ENCODE peak calls at places on chromosomes 11 and 22, in five cellular contexts. Q, Y, T, J and K are unnamed samples. For H3K4me1, the result is how much of the 10 kb centered on the place peaks cover.

GRCh38 chr22:30208631-30209603 is 37.6 kb downstream of the LIF start:
- DNase-seq in Q (peak), Y (peak), T (peak), J (peak), K (no peak)

GRCh38 chr22:39511226-39511625 is 9.1 kb upstream of the ATF4 start:
- DNase-seq in Q (no peak), Y (no peak), T (no peak), J (peak), K (no peak)

GRCh38 chr11:71267807-71268421 is 15.5 kb upstream of the SHANK2 start:
- DNase-seq in Q (no peak), Y (peak), T (no peak), J (peak), K (no peak)

GRCh38 chr22:41976070-41976901 is 7.0 kb downstream of the SEPTIN3 start:
- DNase-seq in Q (no peak), Y (no peak), T (peak), J (no peak), K (peak)

GRCh38 chr11:60777572-60777971 is 7.6 kb upstream of the MS4A10 start:
- DNase-seq in Q (peak), Y (no peak), T (no peak), J (peak), K (no peak)

GRCh38 chr11:24588075-24588474 is 91.2 kb downstream of the LUZP2 start:
- DNase-seq in Q (no peak), Y (no peak), T (no peak), J (no peak), K (no peak)

GRCh38 chr22:46758867-46759290 is 3.6 kb upstream of the TBC1D22A start:
- DNase-seq in Q (no peak), Y (no peak), T (no peak), J (peak), K (peak)

GRCh38 chr11:125871391-125872137 is 15.9 kb upstream of the HYLS1 start:
- DNase-seq in Q (no peak), Y (no peak), T (peak), J (no peak), K (no peak)

GRCh38 chr11:3616721-3617460 is 24.9 kb downstream of the ART5 start:
- DNase-seq in Q (no peak), Y (no peak), T (no peak), J (no peak), K (no peak)

GRCh38 chr22:44005524-44005923 is 18.6 kb upstream of the PARVB start:
- DNase-seq in Q (no peak), Y (no peak), T (no peak), J (no peak), K (no peak)

GRCh38 chr11:99366476-99366992 is 345.8 kb downstream of the CNTN5 start:
- DNase-seq in Q (no peak), Y (no peak), T (no peak), J (no peak), K (no peak)

GRCh38 chr22:27919943-27920755 is 1.1 kb upstream of the PITPNB start:
- DNase-seq in Q (peak), Y (no peak), T (peak), J (no peak), K (no peak)

GRCh38 chr22:24407884-24408283 is 19.5 kb upstream of the ADORA2A start:
- DNase-seq in Q (no peak), Y (no peak), T (no peak), J (no peak), K (no peak)

GRCh38 chr11:46489668-46490560 is 98.3 kb upstream of the CHRM4 start:
- DNase-seq in Q (no peak), Y (no peak), T (peak), J (no peak), K (peak)

GRCh38 chr11:12163181-12163841 is 52.9 kb downstream of the MICAL2 start:
- DNase-seq in Q (peak), Y (no peak), T (no peak), J (no peak), K (no peak)

DNA sequence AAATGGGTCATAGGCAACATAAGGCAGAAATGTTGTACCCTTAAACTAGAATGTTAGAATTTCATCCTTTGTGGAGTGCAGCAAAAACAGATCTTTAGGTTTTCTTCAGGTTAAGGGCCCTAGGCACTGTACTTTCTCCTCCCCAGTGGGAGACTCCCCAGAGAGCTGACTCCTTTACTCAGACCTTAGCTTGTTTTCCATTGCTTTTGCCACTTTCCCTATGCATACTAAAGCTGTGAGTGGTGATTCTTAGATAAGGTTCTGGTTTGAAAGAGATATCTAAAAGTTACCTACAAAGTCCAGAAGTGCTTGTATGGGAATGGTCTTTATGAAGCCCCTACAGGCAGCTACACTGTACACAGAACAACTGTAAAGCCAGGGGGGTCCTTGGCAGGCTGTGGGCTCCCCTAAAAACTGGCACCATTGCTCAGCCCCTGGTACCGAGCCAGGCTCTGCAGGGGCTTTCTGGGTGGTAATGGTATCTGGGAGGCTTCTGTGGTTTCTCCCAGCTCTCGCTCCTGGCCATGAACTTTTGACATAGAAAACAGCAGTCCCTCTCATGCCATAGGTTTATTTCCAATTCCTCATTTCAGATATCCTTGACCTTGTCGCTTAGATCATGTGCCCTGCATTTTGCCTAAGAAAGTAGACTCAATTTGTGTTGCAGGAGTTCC is 23.2 kb downstream of the AMOTL1 start:
- DNase-seq in Q (no peak), Y (no peak), T (no peak), J (no peak), K (no peak)
- H3K4me1 ChIP-seq in Q (under half), Y (under half), T (under half), J (under half), K (under half)

GRCh38 chr11:34053161-34053686 is 1.7 kb downstream of the CAPRIN1 start:
- DNase-seq in Q (peak), Y (peak), T (peak), J (peak), K (peak)

GRCh38 chr11:34050967-34051348 is 573 bp upstream of the CAPRIN1 start:
- DNase-seq in Q (no peak), Y (no peak), T (no peak), J (no peak), K (no peak)

GRCh38 chr11:34052608-34053160 is 1.2 kb downstream of the CAPRIN1 start:
- DNase-seq in Q (no peak), Y (no peak), T (peak), J (no peak), K (peak)

GRCh38 chr11:34051349-34052035 is at the start of gene CAPRIN1:
- DNase-seq in Q (peak), Y (peak), T (peak), J (peak), K (peak)

DNA sequence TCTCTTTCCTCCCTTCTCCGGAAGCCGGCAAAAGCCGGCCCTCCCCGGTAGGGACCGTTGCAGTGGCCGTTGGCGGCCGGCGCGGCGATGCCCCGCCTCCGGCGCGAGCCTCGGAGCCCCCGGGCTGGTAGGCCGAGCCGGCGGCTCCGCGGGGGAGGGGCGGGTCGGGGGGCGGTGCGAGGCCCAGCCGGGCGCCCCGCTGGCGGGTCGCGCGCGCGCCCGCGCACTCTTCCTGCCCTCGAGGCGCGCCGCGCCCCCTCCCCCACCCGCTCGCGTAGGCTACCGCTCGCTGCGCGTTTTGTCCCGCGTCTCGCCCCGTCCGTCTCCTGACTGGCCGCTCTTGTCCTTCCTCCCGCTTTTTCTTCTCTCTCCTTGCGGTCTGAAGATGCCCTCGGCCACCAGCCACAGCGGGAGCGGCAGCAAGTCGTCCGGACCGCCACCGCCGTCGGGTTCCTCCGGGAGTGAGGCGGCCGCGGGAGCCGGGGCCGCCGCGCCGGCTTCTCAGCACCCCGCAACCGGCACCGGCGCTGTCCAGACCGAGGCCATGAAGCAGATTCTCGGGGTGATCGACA is 591 bp downstream of the CAPRIN1 start:
- DNase-seq in Q (peak), Y (peak), T (peak), J (peak), K (peak)
- H3K4me3 ChIP-seq in Q (peak), Y (peak), T (peak), J (peak), K (peak)

GRCh38 chr11:118535261-118535660 is 4.3 kb downstream of the TMEM25 start:
- DNase-seq in Q (no peak), Y (no peak), T (no peak), J (peak), K (no peak)

GRCh38 chr11:118531597-118532084 is 649 bp downstream of the TMEM25 start:
- DNase-seq in Q (no peak), Y (no peak), T (no peak), J (peak), K (no peak)

GRCh38 chr11:118533769-118534729 is 3.1 kb downstream of the TMEM25 start:
- DNase-seq in Q (no peak), Y (no peak), T (no peak), J (peak), K (no peak)

GRCh38 chr11:118532091-118532490 is 1.1 kb downstream of the TMEM25 start:
- DNase-seq in Q (no peak), Y (no peak), T (no peak), J (peak), K (no peak)

GRCh38 chr11:118532852-118533768 is 2.1 kb downstream of the TMEM25 start:
- DNase-seq in Q (no peak), Y (peak), T (no peak), J (peak), K (no peak)
- TF ChIP-seq CTCF in Q (no peak), Y (no peak), T (no peak), J (no peak), K (no peak)

DNA sequence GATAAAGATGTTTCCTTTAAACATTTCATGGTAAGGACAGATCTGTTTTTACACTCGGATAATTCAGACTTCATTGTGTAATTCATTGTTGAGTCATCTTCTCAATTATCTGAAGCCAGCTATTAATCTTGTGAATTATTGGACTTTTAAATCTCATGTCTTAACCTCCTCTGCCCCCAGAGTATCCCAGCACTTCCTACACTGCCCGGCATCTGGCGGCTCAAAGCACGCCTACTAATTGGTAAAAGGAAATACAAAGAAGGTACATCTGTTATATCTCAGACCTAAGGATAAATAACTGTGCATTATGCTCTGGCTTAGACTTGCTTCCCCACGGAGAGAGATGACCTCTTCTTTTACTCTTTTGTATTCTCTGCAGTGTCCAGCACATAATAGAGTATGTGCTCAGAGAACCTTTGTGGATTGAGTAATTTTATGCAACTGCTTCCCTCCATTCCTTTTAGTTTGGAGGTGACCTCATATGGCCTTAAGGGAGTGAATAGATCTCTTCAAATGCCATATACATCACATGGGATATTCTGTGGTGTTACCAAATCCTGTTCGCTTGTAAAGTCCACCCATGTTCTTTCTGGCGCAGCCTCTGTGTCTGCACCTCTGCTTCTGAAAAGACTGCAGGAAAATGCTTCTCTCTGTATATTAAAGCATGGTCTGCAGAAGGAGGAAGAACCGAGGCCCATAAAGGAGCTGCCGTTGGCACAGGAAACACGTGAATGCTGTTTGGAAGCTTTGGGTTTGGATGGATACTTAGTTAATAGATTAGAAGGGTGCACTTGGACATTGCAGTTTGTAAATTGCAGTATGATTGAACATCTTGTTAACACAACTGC is 125.7 kb upstream of the SORL1-AS1 start:
- DNase-seq in Q (no peak), Y (no peak), T (no peak), J (no peak), K (no peak)
- H3K4me1 ChIP-seq in Q (under half), Y (under half), T (under half), J (under half), K (under half)

GRCh38 chr11:128686745-128687177 is 7.1 kb upstream of the FLI1 start:
- DNase-seq in Q (no peak), Y (no peak), T (no peak), J (peak), K (peak)

GRCh38 chr11:128686045-128686741 is 7.7 kb upstream of the FLI1 start:
- DNase-seq in Q (no peak), Y (no peak), T (no peak), J (peak), K (no peak)

GRCh38 chr11:128684582-128685382 is 9.1 kb upstream of the FLI1 start:
- DNase-seq in Q (no peak), Y (no peak), T (no peak), J (peak), K (peak)

GRCh38 chr11:128687321-128687720 is 6.6 kb upstream of the FLI1 start:
- DNase-seq in Q (peak), Y (no peak), T (no peak), J (peak), K (peak)

DNA sequence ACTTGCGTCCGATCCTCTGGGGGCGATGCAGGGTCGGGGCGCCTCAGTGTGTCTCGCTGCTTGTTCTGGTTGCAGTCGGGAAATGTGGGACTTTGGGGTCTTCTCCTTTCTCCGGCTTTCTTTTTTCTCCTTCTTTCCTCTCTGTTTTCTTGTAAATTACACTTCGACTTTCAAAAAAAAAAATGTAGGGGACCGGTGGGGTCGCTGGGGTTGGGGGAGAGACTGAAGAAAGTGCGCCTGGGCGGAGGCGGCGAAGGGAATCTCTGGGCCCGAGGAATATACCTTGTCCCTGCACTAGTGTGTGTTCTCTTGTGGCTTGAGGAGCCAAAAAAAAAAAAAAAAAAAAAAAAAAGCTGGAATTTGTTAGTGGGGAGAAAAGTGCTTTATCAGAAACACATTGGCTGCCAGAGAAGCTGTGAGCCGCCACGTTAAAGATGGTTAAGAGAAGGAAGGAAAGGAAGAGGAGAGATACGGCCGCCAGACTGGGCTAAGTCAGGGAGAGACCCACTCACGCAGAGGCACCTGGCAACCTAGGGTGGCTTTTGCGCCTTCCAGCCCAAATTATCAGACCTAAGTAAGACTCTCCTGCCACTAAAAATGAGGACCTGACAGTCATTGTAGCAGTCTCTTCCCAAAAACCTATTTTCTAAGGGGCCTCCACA is 8.4 kb upstream of the FLI1 start:
- DNase-seq in Q (no peak), Y (no peak), T (no peak), J (peak), K (no peak)
- H3K4me3 ChIP-seq in Q (peak), Y (no peak), T (no peak), J (no peak), K (no peak)

GRCh38 chr11:19683141-19683805 is 29.4 kb upstream of the NAV2 start:
- DNase-seq in Q (peak), Y (no peak), T (no peak), J (peak), K (no peak)

GRCh38 chr11:19676508-19677379 is 35.9 kb upstream of the NAV2 start:
- DNase-seq in Q (peak), Y (no peak), T (no peak), J (no peak), K (no peak)

GRCh38 chr11:19680824-19681368 is 31.7 kb upstream of the NAV2 start:
- DNase-seq in Q (no peak), Y (no peak), T (no peak), J (no peak), K (no peak)

GRCh38 chr11:19677380-19678080 is 35.1 kb upstream of the NAV2 start:
- DNase-seq in Q (no peak), Y (no peak), T (no peak), J (no peak), K (no peak)

GRCh38 chr11:19679952-19680823 is 32.4 kb upstream of the NAV2 start:
- DNase-seq in Q (peak), Y (peak), T (peak), J (peak), K (peak)
- TF ChIP-seq CTCF in Q (no peak), Y (no peak), T (no peak), J (no peak), K (no peak)

GRCh38 chr11:65437436-65438227 is 15.0 kb downstream of the NEAT1 start:
- DNase-seq in Q (no peak), Y (no peak), T (no peak), J (no peak), K (no peak)
- H3K4me1 ChIP-seq in Q (under half), Y (under half), T (under half), J (under half), K (under half)

DNA sequence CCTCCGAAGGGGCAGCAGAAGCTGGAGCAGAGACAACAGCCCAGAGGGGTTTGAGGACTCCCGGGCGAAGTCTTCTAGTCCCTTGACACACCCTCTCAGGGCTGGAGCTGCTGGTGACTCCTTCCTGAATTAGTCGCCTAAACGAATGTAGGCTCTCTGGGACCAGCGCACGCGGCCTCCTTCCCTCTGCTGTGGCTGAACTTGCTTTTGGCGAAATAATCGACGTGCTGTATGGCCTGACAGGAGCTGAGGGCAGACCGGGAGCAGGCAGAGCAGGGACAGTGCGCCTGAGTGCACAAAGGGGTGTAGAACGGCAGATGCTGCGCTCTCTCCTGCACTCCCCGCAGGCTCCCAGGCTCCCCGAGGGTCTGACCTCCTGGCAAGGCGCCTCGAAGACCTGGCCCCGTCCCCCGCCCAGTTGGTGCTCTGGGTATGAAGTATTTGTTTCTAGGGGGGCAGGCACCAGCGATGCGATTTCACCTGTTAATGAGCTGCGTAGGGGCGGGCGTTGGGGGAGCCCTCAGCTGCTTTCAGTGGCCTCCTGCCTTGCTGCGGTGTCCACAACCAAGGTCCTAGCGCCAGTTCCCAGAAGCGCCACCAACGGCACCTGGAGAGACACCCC is 5.3 kb downstream of the SLC17A6 start:
- DNase-seq in Q (no peak), Y (no peak), T (no peak), J (peak), K (no peak)
- H3K4me3 ChIP-seq in Q (no peak), Y (no peak), T (no peak), J (no peak), K (no peak)

DNA sequence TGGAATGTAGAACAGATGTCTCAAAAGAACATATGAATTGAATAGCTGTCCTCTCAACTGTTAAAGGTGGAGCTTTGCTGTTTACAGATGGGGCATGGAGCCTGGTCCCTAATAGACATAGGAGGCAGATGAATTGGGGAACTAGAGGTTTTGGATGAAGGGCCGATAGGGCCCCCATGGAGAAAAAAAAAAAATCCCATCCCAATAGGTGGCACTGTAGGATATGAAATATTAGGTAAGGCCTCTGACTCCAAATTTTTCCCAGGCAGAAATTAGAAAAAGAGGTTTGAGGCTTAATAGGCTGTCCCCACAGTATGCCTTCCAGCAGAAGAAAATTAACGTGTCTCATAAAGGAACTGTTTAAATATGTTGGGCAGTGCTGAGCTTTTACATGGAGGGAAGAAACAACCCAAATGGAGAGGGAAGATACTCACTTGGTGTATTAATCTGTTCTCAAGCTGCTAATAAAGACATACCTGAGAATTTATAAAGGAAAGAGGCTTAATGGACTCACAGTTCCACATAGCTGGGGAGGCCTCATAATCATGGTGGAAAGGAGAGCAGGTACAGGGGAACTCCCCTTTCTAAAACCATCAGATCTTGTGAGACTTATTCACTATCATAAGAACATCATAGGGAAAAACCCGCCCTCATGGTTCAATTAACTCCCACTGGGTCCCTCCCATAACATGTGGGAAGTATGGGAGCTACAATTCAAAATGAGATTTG is 30.1 kb upstream of the TMEM45B start:
- DNase-seq in Q (no peak), Y (no peak), T (no peak), J (no peak), K (no peak)
- TF ChIP-seq CTCF in Q (peak), Y (no peak), T (peak), J (no peak), K (no peak)